ENCODE peak calls at places on chromosomes 13 and 19, in eight cellular contexts. One of them, this sample, is unnamed.

GRCh38 chr13:70747305-70747704 is 639.1 kb upstream of the KLHL1 start:
- DNase-seq in stomach: no peak
- DNase-seq in lower leg skin: no peak
- DNase-seq in upper lobe of left lung: no peak
- DNase-seq in breast epithelium: no peak
- DNase-seq in tibial nerve: no peak
- DNase-seq in heart left ventricle: no peak
- DNase-seq in esophagus squamous epithelium: no peak
- DNase-seq in this sample: no peak

GRCh38 chr13:100530645-100531044 is 57.9 kb downstream of the GGACT start:
- DNase-seq in lower leg skin: peak; percentile 46
- DNase-seq in esophagus squamous epithelium: no peak
- DNase-seq in upper lobe of left lung: peak; percentile 32
- DNase-seq in breast epithelium: peak; percentile 45
- DNase-seq in stomach: no peak
- DNase-seq in tibial nerve: no peak
- DNase-seq in heart left ventricle: no peak
- DNase-seq in this sample: no peak

GRCh38 chr19:20247016-20247683 is 80.1 kb downstream of the ZNF486 start:
- DNase-seq in stomach: peak; percentile 51
- DNase-seq in tibial nerve: no peak
- DNase-seq in upper lobe of left lung: no peak
- DNase-seq in lower leg skin: no peak
- DNase-seq in breast epithelium: no peak
- DNase-seq in esophagus squamous epithelium: no peak
- DNase-seq in heart left ventricle: no peak
- DNase-seq in this sample: no peak

GRCh38 chr13:27183561-27184147 is 12.0 kb upstream of the USP12 start:
- DNase-seq in breast epithelium: no peak
- DNase-seq in stomach: no peak
- DNase-seq in lower leg skin: no peak
- DNase-seq in upper lobe of left lung: peak; percentile 7
- DNase-seq in heart left ventricle: no peak
- DNase-seq in tibial nerve: no peak
- DNase-seq in esophagus squamous epithelium: no peak
- DNase-seq in this sample: no peak

GRCh38 chr13:26964278-26965057 is 203.9 kb upstream of the GPR12 start:
- DNase-seq in stomach: no peak
- DNase-seq in lower leg skin: no peak
- DNase-seq in heart left ventricle: peak; percentile 29
- DNase-seq in tibial nerve: no peak
- DNase-seq in esophagus squamous epithelium: no peak
- DNase-seq in breast epithelium: no peak
- DNase-seq in upper lobe of left lung: no peak
- DNase-seq in this sample: no peak

GRCh38 chr13:110593430-110594130 is 21.8 kb upstream of the NAXD start:
- DNase-seq in lower leg skin: peak; percentile 27
- DNase-seq in upper lobe of left lung: no peak
- DNase-seq in esophagus squamous epithelium: no peak
- DNase-seq in breast epithelium: no peak
- DNase-seq in heart left ventricle: no peak
- DNase-seq in tibial nerve: no peak
- DNase-seq in stomach: no peak
- DNase-seq in this sample: no peak

GRCh38 chr19:15173746-15174404 is 26.9 kb downstream of the NOTCH3 start:
- DNase-seq in tibial nerve: no peak
- DNase-seq in stomach: no peak
- DNase-seq in lower leg skin: no peak
- DNase-seq in breast epithelium: no peak
- DNase-seq in heart left ventricle: no peak
- DNase-seq in esophagus squamous epithelium: no peak
- DNase-seq in upper lobe of left lung: peak; percentile 71
- DNase-seq in this sample: no peak

GRCh38 chr13:40348096-40348679 is 318.3 kb downstream of the FOXO1 start:
- DNase-seq in esophagus squamous epithelium: no peak
- DNase-seq in heart left ventricle: no peak
- DNase-seq in stomach: no peak
- DNase-seq in lower leg skin: no peak
- DNase-seq in breast epithelium: no peak
- DNase-seq in upper lobe of left lung: no peak
- DNase-seq in tibial nerve: no peak
- DNase-seq in this sample: no peak

GRCh38 chr19:7355871-7356270 is 7.1 kb downstream of the ARHGEF18 start:
- DNase-seq in heart left ventricle: no peak
- DNase-seq in upper lobe of left lung: no peak
- DNase-seq in esophagus squamous epithelium: no peak
- DNase-seq in breast epithelium: no peak
- DNase-seq in tibial nerve: no peak
- DNase-seq in stomach: no peak
- DNase-seq in lower leg skin: no peak
- DNase-seq in this sample: no peak

GRCh38 chr19:53659292-53659691 is 27.5 kb downstream of the DPRX start:
- DNase-seq in breast epithelium: peak; percentile 31
- DNase-seq in heart left ventricle: peak; percentile 30
- DNase-seq in upper lobe of left lung: no peak
- DNase-seq in lower leg skin: peak; percentile 16
- DNase-seq in tibial nerve: no peak
- DNase-seq in esophagus squamous epithelium: no peak
- DNase-seq in stomach: no peak
- DNase-seq in this sample: no peak

GRCh38 chr19:13597625-13598024 is 91.3 kb upstream of the CACNA1A start:
- DNase-seq in lower leg skin: peak; percentile 27
- DNase-seq in stomach: peak; percentile 39
- DNase-seq in tibial nerve: no peak
- DNase-seq in breast epithelium: peak; percentile 22
- DNase-seq in upper lobe of left lung: no peak
- DNase-seq in esophagus squamous epithelium: no peak
- DNase-seq in heart left ventricle: peak; percentile 26
- DNase-seq in this sample: peak; percentile 2

GRCh38 chr13:43132228-43132627 is 108.8 kb downstream of the DNAJC15 start:
- DNase-seq in heart left ventricle: no peak
- DNase-seq in lower leg skin: no peak
- DNase-seq in breast epithelium: no peak
- DNase-seq in upper lobe of left lung: no peak
- DNase-seq in esophagus squamous epithelium: no peak
- DNase-seq in stomach: peak; percentile 40
- DNase-seq in tibial nerve: no peak
- DNase-seq in this sample: no peak

GRCh38 chr13:66563076-66563475 is 667.1 kb downstream of the PCDH9 start:
- DNase-seq in upper lobe of left lung: no peak
- DNase-seq in lower leg skin: no peak
- DNase-seq in tibial nerve: no peak
- DNase-seq in heart left ventricle: no peak
- DNase-seq in stomach: no peak
- DNase-seq in esophagus squamous epithelium: no peak
- DNase-seq in breast epithelium: no peak
- DNase-seq in this sample: no peak

GRCh38 chr13:49980266-49980665 is 16.6 kb upstream of the TRIM13 start:
- DNase-seq in heart left ventricle: no peak
- DNase-seq in upper lobe of left lung: no peak
- DNase-seq in stomach: no peak
- DNase-seq in tibial nerve: no peak
- DNase-seq in breast epithelium: no peak
- DNase-seq in lower leg skin: no peak
- DNase-seq in esophagus squamous epithelium: no peak
- DNase-seq in this sample: no peak

GRCh38 chr19:10388957-10389356 is 8.6 kb upstream of the TYK2 start:
- DNase-seq in breast epithelium: peak; percentile 79
- DNase-seq in lower leg skin: peak; percentile 87
- DNase-seq in stomach: peak; percentile 93
- DNase-seq in tibial nerve: peak; percentile 93
- DNase-seq in upper lobe of left lung: no peak
- DNase-seq in esophagus squamous epithelium: no peak
- DNase-seq in heart left ventricle: peak; percentile 83
- DNase-seq in this sample: peak; percentile 64

GRCh38 chr19:46618670-46619231 is 6.1 kb downstream of the PTGIR start:
- DNase-seq in lower leg skin: no peak
- DNase-seq in breast epithelium: peak; percentile 62
- DNase-seq in heart left ventricle: no peak
- DNase-seq in stomach: peak; percentile 63
- DNase-seq in esophagus squamous epithelium: no peak
- DNase-seq in upper lobe of left lung: no peak
- DNase-seq in tibial nerve: no peak
- DNase-seq in this sample: no peak

GRCh38 chr19:43078311-43078710 is 4.2 kb downstream of the PSG2 start:
- DNase-seq in tibial nerve: no peak
- DNase-seq in esophagus squamous epithelium: no peak
- DNase-seq in lower leg skin: no peak
- DNase-seq in stomach: no peak
- DNase-seq in heart left ventricle: no peak
- DNase-seq in upper lobe of left lung: no peak
- DNase-seq in breast epithelium: no peak
- DNase-seq in this sample: no peak

GRCh38 chr19:42051166-42052115 is 18.6 kb downstream of the GRIK5 start:
- DNase-seq in breast epithelium: no peak
- DNase-seq in esophagus squamous epithelium: no peak
- DNase-seq in upper lobe of left lung: peak; percentile 62
- DNase-seq in heart left ventricle: no peak
- DNase-seq in tibial nerve: no peak
- DNase-seq in lower leg skin: peak; percentile 72
- DNase-seq in stomach: peak; percentile 47
- DNase-seq in this sample: no peak

GRCh38 chr19:34254552-34255432 is at the start of gene GARRE1:
- DNase-seq in stomach: peak; percentile 91
- DNase-seq in esophagus squamous epithelium: no peak
- DNase-seq in lower leg skin: no peak
- DNase-seq in upper lobe of left lung: peak; percentile 90
- DNase-seq in breast epithelium: no peak
- DNase-seq in heart left ventricle: peak; percentile 64
- DNase-seq in tibial nerve: peak; percentile 76
- DNase-seq in this sample: no peak

GRCh38 chr13:42970824-42971669 is 21.0 kb downstream of the EPSTI1 start:
- DNase-seq in lower leg skin: no peak
- DNase-seq in upper lobe of left lung: no peak
- DNase-seq in tibial nerve: no peak
- DNase-seq in breast epithelium: no peak
- DNase-seq in heart left ventricle: no peak
- DNase-seq in esophagus squamous epithelium: no peak
- DNase-seq in stomach: peak; percentile 47
- DNase-seq in this sample: no peak

GRCh38 chr19:58181902-58182576 is 822 bp upstream of the ZNF274 start:
- DNase-seq in tibial nerve: no peak
- DNase-seq in breast epithelium: peak; percentile 28
- DNase-seq in heart left ventricle: peak; percentile 33
- DNase-seq in esophagus squamous epithelium: no peak
- DNase-seq in stomach: peak; percentile 27
- DNase-seq in lower leg skin: peak; percentile 29
- DNase-seq in upper lobe of left lung: no peak
- DNase-seq in this sample: no peak

GRCh38 chr19:38721977-38722773 is 22.1 kb downstream of the CAPN12 start:
- DNase-seq in esophagus squamous epithelium: no peak
- DNase-seq in upper lobe of left lung: peak; percentile 32
- DNase-seq in breast epithelium: no peak
- DNase-seq in heart left ventricle: peak; percentile 85
- DNase-seq in lower leg skin: no peak
- DNase-seq in tibial nerve: peak; percentile 56
- DNase-seq in stomach: peak; percentile 60
- DNase-seq in this sample: no peak

DNA sequence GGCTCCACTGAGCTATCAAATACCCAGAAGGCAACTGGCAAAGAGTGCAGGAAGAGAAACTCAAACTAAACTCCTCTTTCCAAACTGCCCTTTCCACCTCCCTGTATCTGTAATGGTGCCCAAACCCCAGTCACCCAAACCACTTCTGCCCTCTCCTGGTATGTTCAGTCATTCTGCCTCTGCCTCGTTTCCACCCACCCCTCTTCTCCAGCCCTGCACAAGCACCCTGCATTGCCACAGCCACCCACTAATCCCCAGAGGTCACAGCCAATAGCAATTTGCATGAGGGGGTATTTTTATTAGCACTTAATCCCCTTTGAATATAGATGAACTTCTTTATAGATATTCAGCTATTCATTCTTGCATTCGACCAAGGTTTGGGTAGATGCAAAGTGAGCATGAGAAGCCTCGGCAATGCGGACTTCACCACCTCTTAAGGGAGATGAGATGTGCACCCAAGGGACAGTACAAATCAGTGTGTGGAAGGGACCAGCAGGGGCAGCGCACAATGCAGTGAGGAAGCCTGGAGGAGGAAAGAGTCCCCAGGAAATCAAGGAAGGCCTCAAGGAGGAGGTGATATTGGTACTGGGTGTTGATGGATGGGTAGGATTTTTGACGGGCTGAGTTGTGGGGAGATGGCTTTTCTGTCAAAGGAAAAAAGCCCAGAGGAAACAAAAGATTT is 12.4 kb downstream of the TMEM272 start:
- DNase-seq in breast epithelium: no peak
- DNase-seq in tibial nerve: no peak
- DNase-seq in lower leg skin: no peak
- DNase-seq in stomach: no peak
- DNase-seq in heart left ventricle: peak; percentile 47
- DNase-seq in upper lobe of left lung: no peak
- DNase-seq in esophagus squamous epithelium: no peak
- DNase-seq in this sample: peak; percentile 26
- H3K4me3 ChIP-seq in breast epithelium: no peak overlapping the region
- H3K4me3 ChIP-seq in tibial nerve: no peak overlapping the region
- H3K4me3 ChIP-seq in lower leg skin: no peak overlapping the region
- H3K4me3 ChIP-seq in stomach: no peak overlapping the region
- H3K4me3 ChIP-seq in heart left ventricle: no peak overlapping the region
- H3K4me3 ChIP-seq in upper lobe of left lung: no peak overlapping the region
- H3K4me3 ChIP-seq in esophagus squamous epithelium: no peak overlapping the region
- H3K4me3 ChIP-seq in this sample: no peak overlapping the region

DNA sequence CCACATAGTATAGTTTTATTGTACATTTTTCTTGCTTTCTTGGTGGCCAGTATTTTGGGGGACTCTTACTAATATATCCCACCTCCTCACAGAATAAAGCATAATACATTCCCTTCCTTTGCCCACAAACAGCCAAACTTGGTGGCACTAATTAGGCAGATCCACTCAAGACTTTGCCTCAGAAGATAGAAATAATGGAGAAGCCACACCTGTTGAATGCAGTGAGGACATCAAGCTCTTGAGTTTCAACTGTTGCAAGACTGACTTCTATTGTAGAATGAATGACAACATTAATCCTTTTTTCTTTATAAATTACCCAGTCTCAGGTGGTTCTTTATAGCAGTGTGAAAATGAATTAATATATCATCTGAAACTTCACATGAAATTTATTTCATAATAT is 1183.6 kb upstream of the ATXN8OS start:
- DNase-seq in tibial nerve: no peak
- DNase-seq in heart left ventricle: no peak
- DNase-seq in breast epithelium: no peak
- DNase-seq in lower leg skin: no peak
- DNase-seq in stomach: no peak
- DNase-seq in esophagus squamous epithelium: no peak
- DNase-seq in upper lobe of left lung: no peak
- DNase-seq in this sample: no peak
- TF ChIP-seq POLR2A in tibial nerve: no peak
- TF ChIP-seq POLR2A in heart left ventricle: no peak
- TF ChIP-seq POLR2A in breast epithelium: no peak
- TF ChIP-seq POLR2A in lower leg skin: no peak
- TF ChIP-seq POLR2A in stomach: no peak
- TF ChIP-seq POLR2A in esophagus squamous epithelium: no peak
- TF ChIP-seq POLR2A in upper lobe of left lung: no peak
- TF ChIP-seq POLR2A in this sample: no peak

GRCh38 chr13:21733475-21734311 is 62.8 kb downstream of the FGF9 start:
- DNase-seq in esophagus squamous epithelium: no peak
- DNase-seq in heart left ventricle: no peak
- DNase-seq in tibial nerve: no peak
- DNase-seq in stomach: no peak
- DNase-seq in breast epithelium: no peak
- DNase-seq in upper lobe of left lung: no peak
- DNase-seq in lower leg skin: no peak
- DNase-seq in this sample: no peak
- TF ChIP-seq CTCF in esophagus squamous epithelium: no peak
- TF ChIP-seq CTCF in heart left ventricle: no peak
- TF ChIP-seq CTCF in tibial nerve: no peak
- TF ChIP-seq CTCF in stomach: no peak
- TF ChIP-seq CTCF in breast epithelium: no peak
- TF ChIP-seq CTCF in upper lobe of left lung: no peak
- TF ChIP-seq CTCF in lower leg skin: no peak
- TF ChIP-seq CTCF in this sample: no peak

GRCh38 chr19:32457540-32457939 is 52.0 kb downstream of the DPY19L3 start:
- DNase-seq in stomach: no peak
- DNase-seq in upper lobe of left lung: no peak
- DNase-seq in tibial nerve: no peak
- DNase-seq in heart left ventricle: no peak
- DNase-seq in lower leg skin: no peak
- DNase-seq in breast epithelium: no peak
- DNase-seq in esophagus squamous epithelium: no peak
- DNase-seq in this sample: no peak
- H3K4me3 ChIP-seq in stomach: no peak overlapping the region
- H3K4me3 ChIP-seq in upper lobe of left lung: no peak overlapping the region
- H3K4me3 ChIP-seq in tibial nerve: no peak overlapping the region
- H3K4me3 ChIP-seq in heart left ventricle: no peak overlapping the region
- H3K4me3 ChIP-seq in lower leg skin: no peak overlapping the region
- H3K4me3 ChIP-seq in breast epithelium: no peak overlapping the region
- H3K4me3 ChIP-seq in esophagus squamous epithelium: no peak overlapping the region
- H3K4me3 ChIP-seq in this sample: no peak overlapping the region